ENCODE peak calls at places on chromosomes 6 and 20, in ten cellular contexts. M is LoVo; Z is SJSA1; C is breast epithelium; D is AML-193; N is choroid plexus epithelial cell; L is esophagus squamous epithelium; F is fibroblast of mammary gland; J is central memory CD4-positive, alpha-beta T cell; W is neural crest cell. S is an unnamed sample.

GRCh38 chr20:63449796-63450730 is 22.4 kb downstream of the KCNQ2 start:
- DNase-seq in C (no peak), F (no peak), D (no peak), J (no peak), L (no peak), N (no peak), W (no peak), Z (no peak), M (no peak), S (no peak)

GRCh38 chr6:1916334-1916985 is 306.7 kb downstream of the FOXC1 start:
- DNase-seq in N (peak), M (no peak), J (no peak), W (no peak), D (no peak), L (no peak), Z (peak), C (no peak), F (peak), S (no peak)

GRCh38 chr6:43944908-43945777 is 175.1 kb downstream of the VEGFA start:
- DNase-seq in L (no peak), Z (peak), F (no peak), C (no peak), W (no peak), M (no peak), D (no peak), J (no peak), N (peak), S (no peak)

GRCh38 chr6:27502508-27503435 is 29.9 kb upstream of the ZNF184 start:
- DNase-seq in L (no peak), W (peak), F (peak), N (peak), C (no peak), Z (peak), M (peak), J (peak), D (peak), S (peak)

GRCh38 chr6:169824848-169825557 is 73.6 kb downstream of the ERMARD start:
- DNase-seq in Z (no peak), F (no peak), D (no peak), W (no peak), L (no peak), N (no peak), M (no peak), J (no peak), C (no peak), S (no peak)

GRCh38 chr6:127737768-127738167 is 160.8 kb downstream of the C6orf58 start:
- DNase-seq in L (no peak), F (peak), W (no peak), M (no peak), N (peak), Z (no peak), J (no peak), C (no peak), D (no peak), S (no peak)

GRCh38 chr6:159969921-159970320 is 1.0 kb downstream of the IGF2R start:
- DNase-seq in C (no peak), J (no peak), N (peak), M (peak), L (no peak), W (peak), Z (peak), F (peak), D (peak), S (peak)

GRCh38 chr6:42095776-42096541 is 45.6 kb downstream of the TAF8 start:
- DNase-seq in N (no peak), Z (no peak), W (no peak), M (no peak), F (no peak), C (no peak), L (no peak), J (no peak), D (no peak), S (peak)

GRCh38 chr6:113560908-113561307 is 296.2 kb upstream of the MARCKS start:
- DNase-seq in D (no peak), N (peak), F (peak), M (peak), L (no peak), C (no peak), J (no peak), W (no peak), Z (peak), S (no peak)

GRCh38 chr20:47727170-47727880 is 58.0 kb downstream of the SULF2 start:
- DNase-seq in W (no peak), J (peak), M (no peak), C (no peak), D (peak), F (no peak), N (no peak), Z (no peak), L (peak), S (no peak)

GRCh38 chr20:57985278-57985677 is 243.2 kb downstream of the ANKRD60 start:
- DNase-seq in W (no peak), F (no peak), C (no peak), M (no peak), D (no peak), Z (no peak), L (no peak), N (no peak), J (no peak), S (no peak)

GRCh38 chr6:151630387-151630786 is 136.6 kb downstream of the CCDC170 start:
- DNase-seq in D (no peak), J (no peak), F (peak), W (no peak), M (no peak), N (no peak), C (no peak), Z (no peak), L (no peak), S (no peak)

GRCh38 chr6:89204096-89204495 is 13.1 kb downstream of the GABRR1 start:
- DNase-seq in L (no peak), Z (no peak), M (no peak), C (no peak), J (no peak), W (no peak), D (no peak), N (no peak), F (no peak), S (no peak)

GRCh38 chr6:122825180-122825579 is 36.1 kb downstream of the SMPDL3A start:
- DNase-seq in L (no peak), J (no peak), D (no peak), W (no peak), F (no peak), Z (no peak), M (no peak), C (no peak), N (no peak), S (no peak)

GRCh38 chr20:63103402-63104311 is 96.9 kb upstream of the BHLHE23 start:
- DNase-seq in D (no peak), W (no peak), L (no peak), Z (no peak), J (peak), N (peak), C (no peak), M (no peak), F (peak), S (no peak)

GRCh38 chr20:2421247-2421646 is 40.5 kb downstream of the TGM6 start:
- DNase-seq in W (no peak), J (no peak), L (no peak), M (peak), F (peak), Z (no peak), N (peak), D (no peak), C (no peak), S (no peak)

GRCh38 chr6:11778042-11778441 is 561 bp downstream of the ADTRP start:
- DNase-seq in L (no peak), D (no peak), M (no peak), N (no peak), W (no peak), Z (no peak), J (no peak), C (no peak), F (no peak), S (no peak)

GRCh38 chr6:154534531-154534930 is 24.0 kb upstream of the CNKSR3 start:
- DNase-seq in N (no peak), M (no peak), C (no peak), D (no peak), Z (no peak), L (no peak), J (no peak), W (no peak), F (no peak), S (no peak)

GRCh38 chr6:14972379-14973067 is 273.3 kb upstream of the JARID2 start:
- DNase-seq in D (no peak), J (no peak), Z (no peak), N (no peak), W (no peak), F (no peak), L (no peak), C (no peak), M (no peak), S (no peak)

GRCh38 chr6:18004256-18004985 is 17.0 kb upstream of the KIF13A start:
- DNase-seq in D (no peak), F (peak), Z (no peak), N (no peak), J (no peak), C (no peak), L (no peak), W (no peak), M (no peak), S (no peak)

S was measured in HepG2.